ENCODE peak calls at places on chromosomes 5 and 9, in ten cellular contexts. B is A673; I is lower lobe of right lung; T is right cardiac atrium; R is neural progenitor cell; F is MM.1S; L is CD4-positive, CD25-positive, alpha-beta regulatory T cell; N is esophagus squamous epithelium; S is PC-9; U is iPS DF 6.9. H is an unnamed sample. For H3K4me1, the result is how much of the 10 kb centered on the place peaks cover.

GRCh38 chr5:84384604-84385575 is at the start of gene EDIL3:
- DNase-seq in B (peak), I (peak), T (peak), R (peak), F (peak), L (no peak), N (no peak), S (no peak), U (no peak), H (no peak)

GRCh38 chr5:181215997-181216982 is 6.8 kb upstream of the TRIM41 start:
- DNase-seq in B (peak), I (no peak), T (no peak), R (no peak), F (peak), L (peak), N (no peak), S (peak), U (no peak), H (no peak)

GRCh38 chr9:97470076-97470475 is 31.4 kb upstream of the TMOD1 start:
- DNase-seq in B (no peak), I (no peak), T (no peak), R (peak), F (peak), L (peak), N (no peak), S (no peak), U (no peak), H (no peak)

GRCh38 chr5:37668524-37669047 is 171.3 kb downstream of the GDNF start:
- DNase-seq in B (peak), I (peak), T (no peak), R (no peak), F (no peak), L (no peak), N (no peak), S (peak), U (no peak), H (no peak)

GRCh38 chr9:137598943-137599342 is 6.5 kb upstream of the ARRDC1 start:
- DNase-seq in B (no peak), I (no peak), T (no peak), R (no peak), F (no peak), L (no peak), N (no peak), S (no peak), U (no peak), H (no peak)

GRCh38 chr5:180683523-180683922 is 34.1 kb upstream of the FLT4 start:
- DNase-seq in B (no peak), I (no peak), T (no peak), R (no peak), F (no peak), L (no peak), N (no peak), S (no peak), U (no peak), H (no peak)

GRCh38 chr5:74990194-74990593 is 62.2 kb downstream of the GCNT4 start:
- DNase-seq in B (no peak), I (no peak), T (no peak), R (no peak), F (no peak), L (no peak), N (no peak), S (no peak), U (no peak), H (no peak)

GRCh38 chr5:142745268-142745667 is 24.9 kb upstream of the ARHGAP26 start:
- DNase-seq in B (no peak), I (no peak), T (no peak), R (no peak), F (no peak), L (no peak), N (no peak), S (no peak), U (no peak), H (no peak)

GRCh38 chr9:104836235-104836634 is 72.3 kb downstream of the NIPSNAP3B start:
- DNase-seq in B (peak), I (no peak), T (no peak), R (no peak), F (no peak), L (peak), N (no peak), S (no peak), U (no peak), H (no peak)

GRCh38 chr9:36298566-36298965 is 40.3 kb upstream of the GNE start:
- DNase-seq in B (no peak), I (no peak), T (no peak), R (no peak), F (no peak), L (no peak), N (no peak), S (no peak), U (no peak), H (no peak)

GRCh38 chr9:130701059-130702022 is 7.8 kb downstream of the EXOSC2 start:
- DNase-seq in B (peak), I (peak), T (peak), R (peak), F (peak), L (peak), N (no peak), S (no peak), U (no peak), H (peak)

GRCh38 chr5:142816577-142816976 is 46.4 kb downstream of the ARHGAP26 start:
- DNase-seq in B (peak), I (peak), T (peak), R (no peak), F (no peak), L (no peak), N (no peak), S (peak), U (no peak), H (peak)

GRCh38 chr5:89932771-89933181 is 476.8 kb downstream of the CETN3 start:
- DNase-seq in B (no peak), I (no peak), T (no peak), R (no peak), F (no peak), L (no peak), N (no peak), S (no peak), U (no peak), H (no peak)

GRCh38 chr5:10789021-10789420 is 28.0 kb upstream of the DAP start:
- DNase-seq in B (no peak), I (no peak), T (peak), R (no peak), F (no peak), L (no peak), N (no peak), S (no peak), U (no peak), H (no peak)

GRCh38 chr9:27817747-27818146 is 244.5 kb upstream of the C9orf72 start:
- DNase-seq in B (no peak), I (no peak), T (no peak), R (no peak), F (no peak), L (no peak), N (no peak), S (no peak), U (no peak), H (no peak)

GRCh38 chr5:2068515-2068914 is 185.8 kb upstream of the IRX4 start:
- DNase-seq in B (no peak), I (no peak), T (no peak), R (no peak), F (no peak), L (no peak), N (no peak), S (no peak), U (no peak), H (no peak)

GRCh38 chr9:120755827-120756434 is 37.3 kb downstream of the FBXW2 start:
- DNase-seq in B (peak), I (no peak), T (peak), R (peak), F (peak), L (peak), N (no peak), S (peak), U (peak), H (no peak)

GRCh38 chr9:103397868-103398600 is 402.9 kb downstream of the CYLC2 start:
- DNase-seq in B (peak), I (no peak), T (peak), R (peak), F (peak), L (peak), N (no peak), S (peak), U (peak), H (no peak)

GRCh38 chr5:852018-852417 is 1.2 kb upstream of the ZDHHC11 start:
- DNase-seq in B (no peak), I (no peak), T (no peak), R (no peak), F (no peak), L (no peak), N (no peak), S (no peak), U (no peak), H (no peak)

GRCh38 chr9:121736964-121737462 is 85.6 kb downstream of the DAB2IP start:
- DNase-seq in B (no peak), I (peak), T (peak), R (peak), F (no peak), L (no peak), N (no peak), S (peak), U (no peak), H (peak)

GRCh38 chr5:153617190-153617589 is 126.7 kb downstream of the GRIA1 start:
- DNase-seq in B (no peak), I (no peak), T (no peak), R (no peak), F (no peak), L (no peak), N (no peak), S (no peak), U (no peak), H (no peak)

GRCh38 chr9:96420468-96421219 is 2.5 kb upstream of the ZNF367 start:
- DNase-seq in B (peak), I (no peak), T (no peak), R (peak), F (peak), L (peak), N (no peak), S (peak), U (no peak), H (no peak)

GRCh38 chr9:107299437-107299836 is 16.4 kb downstream of the RAD23B start:
- DNase-seq in B (no peak), I (no peak), T (no peak), R (no peak), F (no peak), L (no peak), N (no peak), S (no peak), U (no peak), H (no peak)

DNA sequence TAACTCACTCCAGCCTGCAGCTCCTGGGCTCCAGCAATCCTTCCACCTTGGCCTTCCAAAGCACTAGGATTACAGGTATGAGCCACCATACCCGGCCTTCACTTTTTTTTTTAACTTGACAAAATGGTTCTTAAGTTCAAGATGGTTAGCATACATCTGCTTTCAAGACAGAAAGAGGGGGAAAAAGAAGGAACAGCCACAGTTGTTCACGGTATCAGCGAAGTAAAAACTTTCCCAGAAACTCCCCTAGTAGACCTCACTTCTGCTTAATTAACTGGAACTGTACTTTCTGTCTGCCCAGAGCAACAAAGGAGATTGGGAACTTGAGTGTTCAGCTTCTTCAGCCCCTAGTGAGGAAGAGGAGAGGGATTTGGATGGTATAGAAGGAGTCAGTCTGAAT is 116.6 kb downstream of the UGCG start:
- DNase-seq in B (no peak), I (no peak), T (no peak), R (no peak), F (no peak), L (no peak), N (no peak), S (no peak), U (no peak), H (no peak)
- H3K4me1 ChIP-seq in B (under half), I (under half), T (under half), R (under half), F (under half), L (under half), N (under half), S (under half), U (under half), H (under half)

DNA sequence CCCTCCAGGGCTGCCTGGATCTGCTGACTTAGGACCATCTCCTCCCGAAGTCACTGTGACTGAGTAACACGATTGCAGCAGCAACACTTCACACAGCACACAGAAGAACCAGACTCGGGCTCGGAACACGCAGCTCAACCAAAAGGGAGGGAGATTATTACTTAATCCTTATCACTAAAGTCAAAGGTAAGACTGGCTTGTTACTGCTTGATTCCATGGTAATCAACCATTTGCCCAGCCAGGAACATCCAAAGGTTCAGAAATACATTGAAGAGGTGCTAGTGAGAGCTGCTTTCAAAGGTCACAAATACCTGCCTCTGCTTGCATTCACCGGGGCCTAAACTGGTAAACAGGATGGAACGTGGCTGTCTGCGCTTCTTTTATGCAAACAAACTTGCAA is 7.7 kb downstream of the FBP1 start:
- DNase-seq in B (no peak), I (no peak), T (no peak), R (no peak), F (no peak), L (no peak), N (no peak), S (no peak), U (no peak), H (no peak)
- H3K27ac ChIP-seq in B (no peak), I (peak), T (no peak), R (no peak), F (no peak), L (no peak), N (no peak), S (peak), U (no peak), H (peak)

GRCh38 chr5:138752341-138752950 is 779 bp upstream of the CTNNA1 start:
- DNase-seq in B (peak), I (no peak), T (peak), R (peak), F (peak), L (no peak), N (no peak), S (peak), U (no peak), H (no peak)
- H3K4me3 ChIP-seq in B (peak), I (peak), T (peak), R (peak), F (peak), L (no peak), N (peak), S (peak), U (peak), H (peak)

GRCh38 chr5:95928724-95929253 is 32.9 kb downstream of the ELL2 start:
- DNase-seq in B (no peak), I (no peak), T (no peak), R (no peak), F (no peak), L (no peak), N (no peak), S (no peak), U (no peak), H (no peak)

GRCh38 chr5:95925939-95926338 is 35.7 kb downstream of the ELL2 start:
- DNase-seq in B (no peak), I (no peak), T (no peak), R (no peak), F (peak), L (no peak), N (no peak), S (no peak), U (no peak), H (no peak)

GRCh38 chr5:95930141-95930540 is 31.5 kb downstream of the ELL2 start:
- DNase-seq in B (no peak), I (no peak), T (no peak), R (no peak), F (no peak), L (no peak), N (no peak), S (no peak), U (no peak), H (no peak)

GRCh38 chr5:95930541-95930940 is 31.1 kb downstream of the ELL2 start:
- DNase-seq in B (peak), I (no peak), T (no peak), R (no peak), F (no peak), L (no peak), N (no peak), S (no peak), U (no peak), H (no peak)

GRCh38 chr5:95927927-95928723 is 33.5 kb downstream of the ELL2 start:
- DNase-seq in B (peak), I (no peak), T (no peak), R (no peak), F (peak), L (peak), N (no peak), S (no peak), U (no peak), H (no peak)
- H3K4me1 ChIP-seq in B (under half), I (under half), T (under half), R (under half), F (half or more), L (under half), N (under half), S (under half), U (under half), H (under half)

DNA sequence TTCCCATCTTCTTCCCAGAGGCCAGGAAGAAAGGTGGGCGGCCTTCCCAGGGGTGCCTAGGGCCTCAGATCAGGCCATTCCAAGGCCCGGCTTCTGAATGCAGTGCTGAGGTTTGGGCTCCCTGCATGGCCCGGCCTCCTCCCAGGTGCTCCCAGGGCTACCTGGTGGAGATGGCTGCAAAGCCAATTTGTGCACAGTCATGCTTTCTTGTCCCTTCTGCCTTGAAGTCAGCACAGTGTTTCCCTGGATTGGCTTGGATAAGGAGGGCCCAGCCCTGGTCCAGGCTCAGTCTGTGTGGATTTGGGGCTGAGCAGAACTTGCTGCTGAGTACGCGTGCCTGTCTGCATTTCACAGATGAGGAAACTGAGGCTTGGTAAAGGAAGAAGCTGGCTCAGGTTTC is 72.5 kb downstream of the RXRA start:
- DNase-seq in B (no peak), I (no peak), T (no peak), R (no peak), F (no peak), L (no peak), N (no peak), S (no peak), U (no peak), H (no peak)
- H3K27ac ChIP-seq in B (no peak), I (no peak), T (no peak), R (no peak), F (no peak), L (no peak), N (no peak), S (no peak), U (no peak), H (no peak)

DNA sequence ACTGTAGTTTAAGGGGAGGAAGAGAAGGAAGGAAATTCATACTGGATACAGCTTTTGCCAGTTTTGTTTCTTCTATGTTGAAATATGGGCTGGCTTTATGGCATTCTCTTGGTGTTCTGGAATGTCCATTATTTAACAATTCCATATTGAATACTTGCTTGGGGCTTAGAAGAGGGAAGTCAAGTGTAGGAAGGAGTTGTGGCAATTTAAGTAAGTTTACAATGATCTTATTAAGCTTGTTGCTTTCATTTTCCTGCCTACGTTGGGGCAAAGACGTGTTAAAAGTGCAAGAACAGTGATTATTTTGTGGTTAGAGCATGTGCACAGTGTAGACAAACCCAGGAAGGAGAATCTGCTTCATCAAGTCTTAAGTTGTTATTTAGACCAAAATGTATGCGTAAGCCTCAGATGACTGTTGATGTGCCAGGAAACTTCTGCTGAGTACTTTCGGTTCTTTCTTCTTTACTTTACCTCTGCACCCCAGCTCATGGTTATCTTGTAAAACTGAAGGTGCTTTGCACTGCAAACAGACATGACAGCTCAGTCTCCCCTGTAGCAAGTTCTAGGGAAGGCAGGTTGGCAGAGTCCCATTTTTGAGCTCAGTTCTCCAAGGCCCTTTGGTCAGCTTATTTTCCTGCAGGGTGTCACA is 75.8 kb downstream of the F2RL2 start:
- DNase-seq in B (peak), I (no peak), T (no peak), R (no peak), F (peak), L (peak), N (no peak), S (no peak), U (no peak), H (no peak)
- H3K4me3 ChIP-seq in B (peak), I (peak), T (no peak), R (no peak), F (peak), L (peak), N (peak), S (no peak), U (no peak), H (peak)